ENCODE peak calls at places on chromosome 4, in four cellular contexts. I is lower lobe of right lung, D is left ventricle myocardium inferior, N is SK-N-SH. M is an unnamed sample. For H3K4me1, the result is how much of the 10 kb centered on the place peaks cover.

GRCh38 chr4:111031180-111031579 is 408.3 kb upstream of the PITX2 start:
- DNase-seq in I (no peak), N (no peak), D (no peak), M (no peak)

GRCh38 chr4:138772366-138772765 is 243.2 kb upstream of the NOCT start:
- DNase-seq in I (no peak), N (no peak), D (no peak), M (no peak)

GRCh38 chr4:51831133-51831532 is 11.8 kb upstream of the DCUN1D4 start:
- DNase-seq in I (peak), D (peak), N (peak), M (peak)

GRCh38 chr4:152117501-152117900 is 356.7 kb upstream of the GATB start:
- DNase-seq in N (no peak), I (no peak), D (no peak), M (no peak)

GRCh38 chr4:156158747-156159146 is 205.1 kb upstream of the CTSO start:
- DNase-seq in N (no peak), I (no peak), D (no peak), M (no peak)

GRCh38 chr4:142563682-142564291 is 282.3 kb downstream of the INPP4B start:
- DNase-seq in I (no peak), N (no peak), D (no peak), M (no peak)

GRCh38 chr4:104500452-104500851 is 5.8 kb upstream of the CXXC4 start:
- DNase-seq in N (no peak), I (peak), D (peak), M (no peak)

GRCh38 chr4:1793496-1793840 is 375 bp downstream of the FGFR3 start:
- DNase-seq in D (peak), N (peak), I (no peak), M (no peak)

GRCh38 chr4:185270037-185270436 is 60.6 kb downstream of the SNX25 start:
- DNase-seq in I (no peak), N (no peak), D (no peak), M (no peak)

GRCh38 chr4:185269286-185269685 is 59.9 kb downstream of the SNX25 start:
- DNase-seq in I (no peak), N (no peak), D (no peak), M (no peak)

GRCh38 chr4:185263419-185263818 is 54.0 kb downstream of the SNX25 start:
- DNase-seq in I (no peak), D (no peak), N (no peak), M (no peak)

GRCh38 chr4:185261971-185262370 is 52.6 kb downstream of the SNX25 start:
- DNase-seq in D (no peak), N (no peak), I (no peak), M (no peak)

GRCh38 chr4:185265942-185266341 is 56.5 kb downstream of the SNX25 start:
- DNase-seq in D (no peak), I (no peak), N (no peak), M (no peak)
- H3K4me1 ChIP-seq in D (under half), I (under half), N (under half), M (under half)

GRCh38 chr4:99536148-99536728 is 25.4 kb downstream of the C4orf17 start:
- DNase-seq in N (peak), D (no peak), I (no peak), M (no peak)
- H3K4me3 ChIP-seq in N (no peak), D (no peak), I (no peak), M (no peak)

GRCh38 chr4:73721901-73722300 is 18.5 kb upstream of the CXCL8 start:
- DNase-seq in D (no peak), N (no peak), I (no peak), M (no peak)

GRCh38 chr4:73723029-73723428 is 17.3 kb upstream of the CXCL8 start:
- DNase-seq in D (no peak), I (no peak), N (no peak), M (no peak)

GRCh38 chr4:73726000-73726399 is 14.4 kb upstream of the CXCL8 start:
- DNase-seq in N (no peak), D (no peak), I (no peak), M (no peak)

GRCh38 chr4:73725499-73725898 is 14.9 kb upstream of the CXCL8 start:
- DNase-seq in D (no peak), I (no peak), N (no peak), M (no peak)

GRCh38 chr4:73723945-73724344 is 16.4 kb upstream of the CXCL8 start:
- DNase-seq in N (no peak), D (no peak), I (no peak), M (no peak)
- H3K4me1 ChIP-seq in N (under half), D (under half), I (under half), M (under half)

GRCh38 chr4:121693450-121693849 is 3.3 kb downstream of the ANXA5 start:
- DNase-seq in I (no peak), D (no peak), N (no peak), M (no peak)
- H3K4me3 ChIP-seq in I (no peak), D (peak), N (no peak), M (no peak)

DNA sequence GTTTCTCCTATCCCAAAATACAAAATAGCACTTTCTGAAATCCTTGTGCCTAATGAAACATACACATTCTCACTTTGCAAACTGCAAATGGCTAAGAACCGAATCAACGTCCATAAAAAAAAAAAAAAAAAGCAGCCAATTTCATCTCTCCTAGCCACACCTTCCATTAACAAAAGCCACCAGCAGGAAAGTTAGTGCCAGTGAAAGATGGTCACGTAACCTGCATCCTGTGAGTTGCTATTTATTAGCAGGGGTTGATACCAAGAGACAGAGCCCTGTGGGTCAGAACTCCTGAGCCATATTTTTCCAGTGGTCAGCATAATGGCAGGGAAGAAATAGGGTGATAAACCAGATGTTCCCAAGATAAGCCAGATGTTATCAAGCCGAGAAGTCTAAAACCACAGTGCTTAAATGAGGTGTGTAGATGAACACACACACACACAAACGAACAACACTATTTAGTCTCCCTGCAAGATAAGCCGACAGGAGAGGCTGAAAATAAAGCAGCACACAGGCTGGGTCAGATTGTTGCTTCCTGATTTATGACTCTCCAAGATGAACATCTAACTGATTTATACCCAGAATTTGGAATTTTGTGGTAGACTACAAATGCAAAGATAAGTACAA is 11.5 kb downstream of the PPARGC1A start:
- DNase-seq in D (no peak), N (no peak), I (no peak), M (no peak)
- H3K4me1 ChIP-seq in D (half or more), N (under half), I (under half), M (under half)

GRCh38 chr4:41360214-41360910 is 103.6 kb downstream of the UCHL1 start:
- DNase-seq in I (peak), D (peak), N (peak), M (peak)
- H3K4me3 ChIP-seq in I (peak), D (peak), N (peak), M (peak)

GRCh38 chr4:38855466-38855865 is 1.2 kb downstream of the TLR6 start:
- DNase-seq in I (no peak), D (no peak), N (no peak), M (no peak)
- H3K4me1 ChIP-seq in I (under half), D (under half), N (under half), M (under half)

GRCh38 chr4:89617256-89617655 is 219.7 kb downstream of the SNCA start:
- DNase-seq in D (no peak), I (no peak), N (no peak), M (no peak)

GRCh38 chr4:89610236-89610635 is 226.7 kb downstream of the SNCA start:
- DNase-seq in N (no peak), I (no peak), D (no peak), M (no peak)

GRCh38 chr4:89616382-89616781 is 220.6 kb downstream of the SNCA start:
- DNase-seq in I (no peak), D (no peak), N (no peak), M (no peak)

GRCh38 chr4:89615056-89615455 is 221.9 kb downstream of the SNCA start:
- DNase-seq in N (no peak), D (no peak), I (no peak), M (no peak)

DNA sequence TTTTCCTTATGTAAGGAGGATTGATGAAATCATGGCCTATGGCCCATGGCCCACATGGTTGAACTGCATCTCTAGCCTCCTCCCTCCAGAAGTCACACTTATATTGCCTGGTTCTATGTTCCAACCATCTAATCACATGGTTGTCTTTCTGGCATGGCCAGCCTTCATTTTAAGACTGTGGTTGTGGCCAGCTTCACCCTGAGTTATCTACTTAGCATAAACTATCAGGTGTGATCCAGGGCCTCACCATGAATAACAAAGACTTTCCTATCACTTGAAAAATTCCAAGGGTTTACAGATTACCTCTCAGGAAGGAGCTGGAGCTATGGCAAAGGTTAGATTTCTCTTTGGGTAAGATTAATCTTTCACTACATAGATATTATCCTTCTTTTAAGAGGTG is 222.8 kb downstream of the SNCA start:
- DNase-seq in I (no peak), D (no peak), N (no peak), M (no peak)
- H3K4me3 ChIP-seq in I (no peak), D (no peak), N (no peak), M (no peak)